ENCODE peak calls at places on chromosomes 7 and 10, in nine cellular contexts. M is cardiac muscle cell; F is skeletal muscle cell; O is HFF-Myc; G is HEK293T; C is activated effector memory CD4-positive, alpha-beta T cell treated with anti-CD3 and anti-CD28 coated beads, Interleukin-2, amount 50 U/mL, for 16 hours; A is H54; L is epithelial cell of proximal tubule; U is IMR-90. D is an unnamed sample.

GRCh38 chr10:48414778-48415177 is 108.3 kb downstream of the MAPK8 start:
- DNase-seq in M (no peak), F (no peak), O (no peak), G (no peak), C (no peak), A (no peak), L (no peak), U (peak), D (peak)

GRCh38 chr10:73915206-73915851 is 4.4 kb downstream of the PLAU start:
- DNase-seq in M (no peak), F (no peak), O (no peak), G (no peak), C (no peak), A (no peak), L (no peak), U (no peak), D (no peak)

GRCh38 chr7:47143344-47143743 is 438.6 kb downstream of the TNS3 start:
- DNase-seq in M (peak), F (peak), O (no peak), G (no peak), C (no peak), A (no peak), L (no peak), U (peak), D (peak)

GRCh38 chr10:18472977-18473376 is 178.4 kb downstream of the NSUN6 start:
- DNase-seq in M (no peak), F (no peak), O (no peak), G (peak), C (no peak), A (no peak), L (no peak), U (no peak), D (no peak)

GRCh38 chr10:5560142-5560843 is 35.5 kb downstream of the CALML3 start:
- DNase-seq in M (no peak), F (no peak), O (no peak), G (no peak), C (peak), A (no peak), L (no peak), U (no peak), D (no peak)

GRCh38 chr10:22334414-22335203 is 10.7 kb upstream of the SPAG6 start:
- DNase-seq in M (peak), F (no peak), O (no peak), G (no peak), C (peak), A (no peak), L (no peak), U (no peak), D (no peak)

GRCh38 chr10:110865184-110865803 is 6.4 kb upstream of the PDCD4 start:
- DNase-seq in M (peak), F (peak), O (no peak), G (no peak), C (no peak), A (no peak), L (no peak), U (peak), D (peak)

GRCh38 chr7:44431091-44431608 is 59.3 kb downstream of the NUDCD3 start:
- DNase-seq in M (no peak), F (no peak), O (no peak), G (peak), C (no peak), A (no peak), L (no peak), U (peak), D (no peak)

GRCh38 chr10:69685802-69686585 is 55.9 kb downstream of the FAM241B start:
- DNase-seq in M (peak), F (peak), O (no peak), G (no peak), C (no peak), A (no peak), L (peak), U (peak), D (peak)

GRCh38 chr10:42985436-42986316 is 91.2 kb upstream of the RET start:
- DNase-seq in M (no peak), F (no peak), O (no peak), G (no peak), C (peak), A (no peak), L (no peak), U (no peak), D (no peak)

GRCh38 chr10:26697922-26698608 is 564 bp downstream of the PDSS1 start:
- DNase-seq in M (no peak), F (no peak), O (no peak), G (peak), C (no peak), A (no peak), L (no peak), U (no peak), D (peak)

GRCh38 chr10:127161482-127161881 is 34.9 kb downstream of the INSYN2A start:
- DNase-seq in M (no peak), F (no peak), O (no peak), G (no peak), C (no peak), A (no peak), L (no peak), U (no peak), D (no peak)

GRCh38 chr7:17640730-17641377 is 299.4 kb downstream of the SNX13 start:
- DNase-seq in M (peak), F (no peak), O (no peak), G (peak), C (no peak), A (no peak), L (no peak), U (peak), D (peak)

GRCh38 chr7:108497082-108497725 is 28.7 kb downstream of the PNPLA8 start:
- DNase-seq in M (peak), F (no peak), O (peak), G (peak), C (no peak), A (peak), L (no peak), U (peak), D (peak)

D was measured in EH.